ENCODE peak calls at places on chromosomes 5 and 9, in five cellular contexts. J is activated CD8-positive, alpha-beta T cell treated with anti-CD3 and anti-CD28 coated beads, Interleukin-2, amount 10 ng/mL, durations not matched to agents 7 days and 5 days; D is spleen; H is stromal cell of bone marrow; C is HuH-7.5. Z is an unnamed sample.

GRCh38 chr5:128019391-128019790 is 64.2 kb upstream of the SLC12A2 start:
- DNase-seq in H (no peak), J (no peak), C (no peak), D (no peak), Z (no peak)

GRCh38 chr5:81657386-81657785 is 93.5 kb downstream of the SSBP2 start:
- DNase-seq in J (no peak), H (no peak), D (no peak), C (no peak), Z (no peak)

GRCh38 chr5:10513501-10514442 is 50.1 kb upstream of the ANKRD33B start:
- DNase-seq in J (no peak), H (no peak), C (no peak), D (peak), Z (no peak)

GRCh38 chr9:33374634-33375237 is 27.6 kb downstream of the AQP7 start:
- DNase-seq in C (peak), J (peak), H (peak), D (peak), Z (peak)

GRCh38 chr9:98357921-98358535 is 102.6 kb upstream of the TBC1D2 start:
- DNase-seq in C (no peak), D (no peak), H (peak), J (peak), Z (no peak)

GRCh38 chr9:127960410-127961165 is 20.2 kb downstream of the EEIG1 start:
- DNase-seq in D (no peak), H (no peak), J (no peak), C (no peak), Z (no peak)

GRCh38 chr9:2493578-2493977 is 128.0 kb upstream of the VLDLR start:
- DNase-seq in J (no peak), C (no peak), H (no peak), D (no peak), Z (no peak)

GRCh38 chr9:136538599-136539426 is 7.0 kb downstream of the NOTCH1 start:
- DNase-seq in D (peak), J (peak), C (no peak), H (no peak), Z (peak)

GRCh38 chr9:124623966-124624734 is 117.0 kb upstream of the NR5A1 start:
- DNase-seq in C (no peak), D (no peak), H (no peak), J (no peak), Z (no peak)

GRCh38 chr5:54793612-54794436 is 191.6 kb downstream of the ESM1 start:
- DNase-seq in H (peak), D (no peak), C (no peak), J (no peak), Z (no peak)

GRCh38 chr5:37954561-37954960 is 114.7 kb upstream of the GDNF start:
- DNase-seq in C (no peak), D (no peak), H (no peak), J (no peak), Z (no peak)

GRCh38 chr9:16921855-16922254 is 51.4 kb upstream of the BNC2 start:
- DNase-seq in H (no peak), C (no peak), J (no peak), D (no peak), Z (no peak)

GRCh38 chr9:134157378-134157885 is 6.9 kb downstream of the RNU6ATAC start:
- DNase-seq in D (peak), J (no peak), H (no peak), C (no peak), Z (no peak)

GRCh38 chr5:146027746-146028145 is 77.6 kb downstream of the PLAC8L1 start:
- DNase-seq in J (no peak), H (no peak), C (no peak), D (no peak), Z (no peak)

GRCh38 chr5:22928821-22929482 is 75.8 kb upstream of the CDH12 start:
- DNase-seq in H (no peak), C (no peak), D (no peak), J (no peak), Z (no peak)

GRCh38 chr5:138694146-138694545 is 59.1 kb upstream of the CTNNA1 start:
- DNase-seq in D (no peak), J (no peak), C (no peak), H (no peak), Z (no peak)

GRCh38 chr5:96247733-96248132 is 185.3 kb downstream of the PCSK1 start:
- DNase-seq in D (no peak), C (no peak), H (no peak), J (no peak), Z (no peak)

GRCh38 chr5:149969181-149969950 is 8.8 kb downstream of the SLC26A2 start:
- DNase-seq in J (no peak), D (no peak), C (no peak), H (no peak), Z (no peak)

GRCh38 chr9:136625101-136626065 is 37.3 kb upstream of the EGFL7 start:
- DNase-seq in D (peak), H (no peak), J (no peak), C (peak), Z (no peak)

GRCh38 chr5:112628219-112628618 is 109.5 kb upstream of the APC start:
- DNase-seq in C (no peak), J (no peak), D (no peak), H (no peak), Z (no peak)

GRCh38 chr5:179243333-179243732 is 101.9 kb downstream of the ADAMTS2 start:
- DNase-seq in C (no peak), J (no peak), D (no peak), H (peak), Z (no peak)

GRCh38 chr5:64497390-64497789 is 8.4 kb upstream of the RGS7BP start:
- DNase-seq in H (no peak), D (no peak), C (no peak), J (no peak), Z (no peak)

GRCh38 chr5:9188131-9188530 is 357.7 kb downstream of the SEMA5A start:
- DNase-seq in C (no peak), D (no peak), J (no peak), H (peak), Z (no peak)

GRCh38 chr5:41822036-41822435 is 48.2 kb downstream of the OXCT1 start:
- DNase-seq in H (no peak), D (no peak), J (no peak), C (no peak), Z (no peak)

GRCh38 chr9:34366365-34366764 is 10.3 kb downstream of the MYORG start:
- DNase-seq in H (no peak), D (no peak), C (no peak), J (no peak), Z (no peak)

GRCh38 chr9:4921449-4921848 is 63.6 kb upstream of the JAK2 start:
- DNase-seq in J (no peak), C (no peak), H (no peak), D (no peak), Z (no peak)

GRCh38 chr5:32934529-32934928 is 223.4 kb downstream of the NPR3 start:
- DNase-seq in J (no peak), D (no peak), H (no peak), C (no peak), Z (no peak)

Z was measured in GM19239.